ENCODE peak calls at places on chromosome 2, in eight cellular contexts. One of them, this sample, is unnamed.

GRCh38 chr2:44623622-44624351 is 262.0 kb downstream of the CAMKMT start:
- DNase-seq in CD8-positive, alpha-beta T cell: no peak
- DNase-seq in adrenal gland: no peak
- DNase-seq in cardiac muscle cell: peak; percentile 10
- DNase-seq in upper lobe of right lung: no peak
- DNase-seq in HepG2: no peak
- DNase-seq in HCT116: no peak
- DNase-seq in heart right ventricle: no peak
- DNase-seq in this sample: no peak

GRCh38 chr2:67663776-67664175 is 266.6 kb downstream of the ETAA1 start:
- DNase-seq in CD8-positive, alpha-beta T cell: no peak
- DNase-seq in adrenal gland: no peak
- DNase-seq in cardiac muscle cell: no peak
- DNase-seq in upper lobe of right lung: no peak
- DNase-seq in HepG2: no peak
- DNase-seq in HCT116: no peak
- DNase-seq in heart right ventricle: no peak
- DNase-seq in this sample: no peak

GRCh38 chr2:181850914-181851560 is 40.5 kb upstream of the ITPRID2 start:
- DNase-seq in CD8-positive, alpha-beta T cell: no peak
- DNase-seq in adrenal gland: no peak
- DNase-seq in cardiac muscle cell: no peak
- DNase-seq in upper lobe of right lung: no peak
- DNase-seq in HepG2: no peak
- DNase-seq in HCT116: no peak
- DNase-seq in heart right ventricle: no peak
- DNase-seq in this sample: no peak

GRCh38 chr2:122193622-122194021 is 438.2 kb downstream of the TSN start:
- DNase-seq in CD8-positive, alpha-beta T cell: no peak
- DNase-seq in adrenal gland: no peak
- DNase-seq in cardiac muscle cell: peak; percentile 84
- DNase-seq in upper lobe of right lung: no peak
- DNase-seq in HepG2: no peak
- DNase-seq in HCT116: no peak
- DNase-seq in heart right ventricle: no peak
- DNase-seq in this sample: no peak

GRCh38 chr2:20333738-20334137 is 16.9 kb downstream of the PUM2 start:
- DNase-seq in CD8-positive, alpha-beta T cell: no peak
- DNase-seq in adrenal gland: no peak
- DNase-seq in cardiac muscle cell: no peak
- DNase-seq in upper lobe of right lung: no peak
- DNase-seq in HepG2: no peak
- DNase-seq in HCT116: no peak
- DNase-seq in heart right ventricle: no peak
- DNase-seq in this sample: no peak

GRCh38 chr2:130874512-130874911 is 37.8 kb downstream of the ARHGEF4 start:
- DNase-seq in CD8-positive, alpha-beta T cell: no peak
- DNase-seq in adrenal gland: no peak
- DNase-seq in cardiac muscle cell: no peak
- DNase-seq in upper lobe of right lung: peak; percentile 3
- DNase-seq in HepG2: no peak
- DNase-seq in HCT116: no peak
- DNase-seq in heart right ventricle: no peak
- DNase-seq in this sample: no peak

GRCh38 chr2:149664896-149665295 is 77.3 kb upstream of the MMADHC start:
- DNase-seq in CD8-positive, alpha-beta T cell: no peak
- DNase-seq in adrenal gland: no peak
- DNase-seq in cardiac muscle cell: no peak
- DNase-seq in upper lobe of right lung: no peak
- DNase-seq in HepG2: no peak
- DNase-seq in HCT116: no peak
- DNase-seq in heart right ventricle: no peak
- DNase-seq in this sample: no peak

GRCh38 chr2:12428324-12428723 is 288.4 kb upstream of the TRIB2 start:
- DNase-seq in CD8-positive, alpha-beta T cell: no peak
- DNase-seq in adrenal gland: no peak
- DNase-seq in cardiac muscle cell: no peak
- DNase-seq in upper lobe of right lung: no peak
- DNase-seq in HepG2: no peak
- DNase-seq in HCT116: no peak
- DNase-seq in heart right ventricle: no peak
- DNase-seq in this sample: no peak

GRCh38 chr2:224260605-224261004 is 141.3 kb downstream of the FAM124B start:
- DNase-seq in CD8-positive, alpha-beta T cell: no peak
- DNase-seq in adrenal gland: no peak
- DNase-seq in cardiac muscle cell: peak; percentile 42
- DNase-seq in upper lobe of right lung: no peak
- DNase-seq in HepG2: no peak
- DNase-seq in HCT116: no peak
- DNase-seq in heart right ventricle: no peak
- DNase-seq in this sample: no peak

GRCh38 chr2:58805126-58805525 is 564.0 kb upstream of the FANCL start:
- DNase-seq in CD8-positive, alpha-beta T cell: no peak
- DNase-seq in adrenal gland: no peak
- DNase-seq in cardiac muscle cell: no peak
- DNase-seq in upper lobe of right lung: no peak
- DNase-seq in HepG2: no peak
- DNase-seq in HCT116: no peak
- DNase-seq in heart right ventricle: no peak
- DNase-seq in this sample: no peak

GRCh38 chr2:164910091-164910899 is 45.0 kb downstream of the SLC38A11 start:
- DNase-seq in CD8-positive, alpha-beta T cell: no peak
- DNase-seq in adrenal gland: no peak
- DNase-seq in cardiac muscle cell: no peak
- DNase-seq in upper lobe of right lung: no peak
- DNase-seq in HepG2: peak; percentile 63
- DNase-seq in HCT116: no peak
- DNase-seq in heart right ventricle: no peak
- DNase-seq in this sample: peak; percentile 39

GRCh38 chr2:72883356-72883962 is 3.7 kb upstream of the SPR start:
- DNase-seq in CD8-positive, alpha-beta T cell: peak; percentile 17
- DNase-seq in adrenal gland: peak; percentile 59
- DNase-seq in cardiac muscle cell: peak; percentile 65
- DNase-seq in upper lobe of right lung: no peak
- DNase-seq in HepG2: peak; percentile 47
- DNase-seq in HCT116: no peak
- DNase-seq in heart right ventricle: peak; percentile 23
- DNase-seq in this sample: peak; percentile 82

GRCh38 chr2:82124629-82125028 is 1820.1 kb upstream of the LRRTM1 start:
- DNase-seq in CD8-positive, alpha-beta T cell: no peak
- DNase-seq in adrenal gland: no peak
- DNase-seq in cardiac muscle cell: peak; percentile 3
- DNase-seq in upper lobe of right lung: no peak
- DNase-seq in HepG2: no peak
- DNase-seq in HCT116: peak; percentile 4
- DNase-seq in heart right ventricle: no peak
- DNase-seq in this sample: no peak

GRCh38 chr2:186125156-186125555 is 360.9 kb upstream of the ZC3H15 start:
- DNase-seq in CD8-positive, alpha-beta T cell: no peak
- DNase-seq in adrenal gland: no peak
- DNase-seq in cardiac muscle cell: no peak
- DNase-seq in upper lobe of right lung: no peak
- DNase-seq in HepG2: no peak
- DNase-seq in HCT116: no peak
- DNase-seq in heart right ventricle: no peak
- DNase-seq in this sample: no peak

GRCh38 chr2:11342561-11343343 is 1.7 kb downstream of the ROCK2 start:
- DNase-seq in CD8-positive, alpha-beta T cell: no peak
- DNase-seq in adrenal gland: no peak
- DNase-seq in cardiac muscle cell: peak; percentile 74
- DNase-seq in upper lobe of right lung: no peak
- DNase-seq in HepG2: peak; percentile 94
- DNase-seq in HCT116: peak; percentile 34
- DNase-seq in heart right ventricle: no peak
- DNase-seq in this sample: peak; percentile 60

GRCh38 chr2:37833420-37833819 is 91.7 kb upstream of the RMDN2 start:
- DNase-seq in CD8-positive, alpha-beta T cell: peak; percentile 28
- DNase-seq in adrenal gland: no peak
- DNase-seq in cardiac muscle cell: no peak
- DNase-seq in upper lobe of right lung: no peak
- DNase-seq in HepG2: no peak
- DNase-seq in HCT116: no peak
- DNase-seq in heart right ventricle: no peak
- DNase-seq in this sample: no peak

DNA sequence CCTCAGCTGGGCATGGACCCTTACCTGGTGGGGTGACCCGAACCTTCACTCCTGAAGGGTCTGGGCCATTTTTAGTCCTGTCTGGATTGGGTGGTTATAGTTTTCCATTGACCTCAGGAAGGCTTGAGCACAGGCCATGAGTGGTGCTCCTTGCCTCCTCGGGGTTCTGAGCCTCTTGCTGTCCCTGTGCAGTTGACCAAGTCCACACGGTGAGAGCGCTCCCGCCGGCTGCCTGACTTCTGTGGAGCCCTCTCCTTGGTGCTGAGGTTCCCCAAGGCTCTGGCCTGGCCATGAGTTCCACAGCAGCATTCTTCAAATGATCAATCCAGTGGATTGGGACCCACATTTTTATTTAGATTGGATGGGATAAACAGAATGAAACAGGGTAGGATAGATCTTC is 159.5 kb downstream of the SEPTIN10 start:
- DNase-seq in CD8-positive, alpha-beta T cell: no peak
- DNase-seq in adrenal gland: no peak
- DNase-seq in cardiac muscle cell: no peak
- DNase-seq in upper lobe of right lung: peak; percentile 34
- DNase-seq in HepG2: no peak
- DNase-seq in HCT116: no peak
- DNase-seq in heart right ventricle: no peak
- DNase-seq in this sample: peak; percentile 20
- H3K4me1 ChIP-seq in CD8-positive, alpha-beta T cell: no peaks in the 10 kb centered on the region
- H3K4me1 ChIP-seq in adrenal gland: peaks cover 10% of the 10 kb centered on the region
- H3K4me1 ChIP-seq in cardiac muscle cell: no peaks in the 10 kb centered on the region
- H3K4me1 ChIP-seq in upper lobe of right lung: no peaks in the 10 kb centered on the region
- H3K4me1 ChIP-seq in HepG2: no peaks in the 10 kb centered on the region
- H3K4me1 ChIP-seq in HCT116: peaks cover 11% of the 10 kb centered on the region
- H3K4me1 ChIP-seq in heart right ventricle: peaks cover 10% of the 10 kb centered on the region
- H3K4me1 ChIP-seq in this sample: no peaks in the 10 kb centered on the region

DNA sequence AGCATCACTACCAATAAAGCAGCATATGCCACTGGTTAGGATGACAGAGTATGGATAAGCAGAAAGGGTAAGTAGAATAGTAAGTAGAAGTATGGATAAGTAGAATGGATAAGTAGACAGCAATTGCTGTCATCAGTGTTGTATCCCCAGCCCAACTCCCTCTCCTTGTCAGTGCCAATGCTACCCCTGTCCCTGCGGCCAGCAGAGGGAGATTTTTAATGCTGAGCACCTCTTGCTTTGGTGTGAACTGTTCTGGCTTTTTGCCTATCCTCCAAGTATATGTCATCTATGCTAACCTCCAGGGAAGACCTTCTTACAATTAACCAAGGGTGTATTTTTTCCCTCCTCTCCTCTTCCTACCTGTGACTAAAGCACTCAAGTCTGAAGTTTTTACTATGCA is 136.7 kb upstream of the SPHKAP start:
- DNase-seq in CD8-positive, alpha-beta T cell: no peak
- DNase-seq in adrenal gland: peak; percentile 25
- DNase-seq in cardiac muscle cell: peak; percentile 7
- DNase-seq in upper lobe of right lung: no peak
- DNase-seq in HepG2: peak; percentile 12
- DNase-seq in HCT116: peak; percentile 27
- DNase-seq in heart right ventricle: peak; percentile 14
- DNase-seq in this sample: no peak
- TF ChIP-seq CTCF in CD8-positive, alpha-beta T cell: no peak
- TF ChIP-seq CTCF in adrenal gland: peak; percentile 53
- TF ChIP-seq CTCF in cardiac muscle cell: no peak
- TF ChIP-seq CTCF in upper lobe of right lung: peak; percentile 30
- TF ChIP-seq CTCF in HepG2: peak; percentile 50
- TF ChIP-seq CTCF in HCT116: peak; percentile 34
- TF ChIP-seq CTCF in heart right ventricle: peak; percentile 43
- TF ChIP-seq CTCF in this sample: peak; percentile 40

GRCh38 chr2:238771639-238772038 is 76.2 kb upstream of the TWIST2 start:
- DNase-seq in CD8-positive, alpha-beta T cell: no peak
- DNase-seq in adrenal gland: no peak
- DNase-seq in cardiac muscle cell: no peak
- DNase-seq in upper lobe of right lung: no peak
- DNase-seq in HepG2: no peak
- DNase-seq in HCT116: no peak
- DNase-seq in heart right ventricle: no peak
- DNase-seq in this sample: no peak
- H3K27me3 ChIP-seq in CD8-positive, alpha-beta T cell: no peaks in the 10 kb centered on the region
- H3K27me3 ChIP-seq in adrenal gland: peaks cover 10% of the 10 kb centered on the region
- H3K27me3 ChIP-seq in cardiac muscle cell: no peaks in the 10 kb centered on the region
- H3K27me3 ChIP-seq in upper lobe of right lung: peaks cover 20% of the 10 kb centered on the region
- H3K27me3 ChIP-seq in HepG2: peaks cover 2% of the 10 kb centered on the region
- H3K27me3 ChIP-seq in HCT116: peaks cover 28% of the 10 kb centered on the region
- H3K27me3 ChIP-seq in heart right ventricle: peaks cover 7% of the 10 kb centered on the region
- H3K27me3 ChIP-seq in this sample: no peaks in the 10 kb centered on the region

GRCh38 chr2:63881208-63881607 is 39.5 kb downstream of the UGP2 start:
- DNase-seq in CD8-positive, alpha-beta T cell: no peak
- DNase-seq in adrenal gland: no peak
- DNase-seq in cardiac muscle cell: no peak
- DNase-seq in upper lobe of right lung: no peak
- DNase-seq in HepG2: no peak
- DNase-seq in HCT116: no peak
- DNase-seq in heart right ventricle: no peak
- DNase-seq in this sample: no peak

GRCh38 chr2:63880603-63881002 is 38.9 kb downstream of the UGP2 start:
- DNase-seq in CD8-positive, alpha-beta T cell: no peak
- DNase-seq in adrenal gland: no peak
- DNase-seq in cardiac muscle cell: no peak
- DNase-seq in upper lobe of right lung: no peak
- DNase-seq in HepG2: no peak
- DNase-seq in HCT116: no peak
- DNase-seq in heart right ventricle: no peak
- DNase-seq in this sample: no peak

GRCh38 chr2:63879876-63880433 is 38.3 kb downstream of the UGP2 start:
- DNase-seq in CD8-positive, alpha-beta T cell: no peak
- DNase-seq in adrenal gland: no peak
- DNase-seq in cardiac muscle cell: no peak
- DNase-seq in upper lobe of right lung: no peak
- DNase-seq in HepG2: no peak
- DNase-seq in HCT116: no peak
- DNase-seq in heart right ventricle: no peak
- DNase-seq in this sample: no peak

GRCh38 chr2:63886445-63886844 is 44.7 kb downstream of the UGP2 start:
- DNase-seq in CD8-positive, alpha-beta T cell: no peak
- DNase-seq in adrenal gland: no peak
- DNase-seq in cardiac muscle cell: no peak
- DNase-seq in upper lobe of right lung: no peak
- DNase-seq in HepG2: no peak
- DNase-seq in HCT116: no peak
- DNase-seq in heart right ventricle: no peak
- DNase-seq in this sample: no peak

DNA sequence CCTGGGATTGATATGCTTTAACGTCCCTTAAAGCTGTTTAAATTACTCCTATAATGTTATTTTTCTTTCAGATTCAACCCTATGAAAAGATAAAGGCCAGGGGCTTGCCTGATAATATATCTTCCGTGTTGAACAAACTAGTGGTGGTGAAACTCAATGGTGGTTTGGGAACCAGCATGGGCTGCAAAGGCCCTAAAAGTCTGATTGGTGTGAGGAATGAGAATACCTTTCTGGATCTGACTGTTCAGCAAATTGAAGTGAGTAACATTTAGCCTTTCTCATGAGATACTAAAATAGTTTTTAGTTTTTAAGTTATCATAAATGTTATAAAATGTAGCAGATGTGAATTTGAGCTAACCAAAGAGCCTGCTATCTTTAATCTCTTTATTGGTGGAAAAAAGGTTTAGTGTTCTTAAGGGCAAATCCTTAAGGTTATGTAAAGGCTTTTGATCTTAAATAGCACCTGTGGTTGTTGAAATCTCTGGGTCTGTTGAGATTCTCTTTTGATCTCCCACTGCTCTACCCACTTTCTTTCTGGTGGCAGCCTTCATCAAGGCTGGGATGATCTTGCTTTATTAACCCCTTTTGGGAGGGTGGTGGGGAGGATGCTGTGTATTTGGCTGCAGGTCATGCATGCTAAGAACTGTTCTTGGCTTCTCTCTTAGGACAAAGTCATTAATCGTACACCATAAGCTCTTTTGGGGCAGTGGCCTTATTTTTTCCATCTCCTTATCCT is 40.9 kb downstream of the UGP2 start:
- DNase-seq in CD8-positive, alpha-beta T cell: no peak
- DNase-seq in adrenal gland: no peak
- DNase-seq in cardiac muscle cell: no peak
- DNase-seq in upper lobe of right lung: no peak
- DNase-seq in HepG2: no peak
- DNase-seq in HCT116: no peak
- DNase-seq in heart right ventricle: no peak
- DNase-seq in this sample: no peak
- H3K4me1 ChIP-seq in CD8-positive, alpha-beta T cell: peaks cover 17% of the 10 kb centered on the region
- H3K4me1 ChIP-seq in adrenal gland: no peaks in the 10 kb centered on the region
- H3K4me1 ChIP-seq in cardiac muscle cell: no peaks in the 10 kb centered on the region
- H3K4me1 ChIP-seq in upper lobe of right lung: peaks cover 3% of the 10 kb centered on the region
- H3K4me1 ChIP-seq in HepG2: peaks cover 5% of the 10 kb centered on the region
- H3K4me1 ChIP-seq in HCT116: no peaks in the 10 kb centered on the region
- H3K4me1 ChIP-seq in heart right ventricle: no peaks in the 10 kb centered on the region
- H3K4me1 ChIP-seq in this sample: peaks cover 11% of the 10 kb centered on the region